ENCODE peak calls at places on chromosomes 12 and 14, in four cellular contexts. One of them, this sample, is unnamed.

GRCh38 chr12:90250766-90251165 is 542.1 kb upstream of the ATP2B1 start:
- DNase-seq in IMR-90: no peak
- DNase-seq in fibroblast of lung: peak; percentile 57
- DNase-seq in SK-N-SH: no peak
- DNase-seq in this sample: peak; percentile 38

GRCh38 chr12:109771746-109772621 is 58.4 kb downstream of the FAM222A start:
- DNase-seq in IMR-90: no peak
- DNase-seq in fibroblast of lung: no peak
- DNase-seq in SK-N-SH: peak; percentile 33
- DNase-seq in this sample: no peak

GRCh38 chr12:119574255-119574654 is 19.3 kb upstream of the TMEM233 start:
- DNase-seq in IMR-90: no peak
- DNase-seq in fibroblast of lung: no peak
- DNase-seq in SK-N-SH: no peak
- DNase-seq in this sample: no peak

GRCh38 chr12:83199069-83199468 is 512.4 kb downstream of the TMTC2 start:
- DNase-seq in IMR-90: no peak
- DNase-seq in fibroblast of lung: no peak
- DNase-seq in SK-N-SH: no peak
- DNase-seq in this sample: no peak

GRCh38 chr12:127957001-127957660 is 309.8 kb upstream of the TMEM132C start:
- DNase-seq in IMR-90: no peak
- DNase-seq in fibroblast of lung: no peak
- DNase-seq in SK-N-SH: no peak
- DNase-seq in this sample: peak; percentile 65

GRCh38 chr14:95291859-95292542 is 27.7 kb downstream of the CLMN start:
- DNase-seq in IMR-90: peak; percentile 21
- DNase-seq in fibroblast of lung: peak; percentile 59
- DNase-seq in SK-N-SH: peak; percentile 48
- DNase-seq in this sample: peak; percentile 55

GRCh38 chr14:36507847-36508417 is 12.1 kb downstream of the NKX2-1 start:
- DNase-seq in IMR-90: no peak
- DNase-seq in fibroblast of lung: no peak
- DNase-seq in SK-N-SH: no peak
- DNase-seq in this sample: no peak

GRCh38 chr12:99027491-99027890 is 382.4 kb downstream of the APAF1 start:
- DNase-seq in IMR-90: no peak
- DNase-seq in fibroblast of lung: no peak
- DNase-seq in SK-N-SH: no peak
- DNase-seq in this sample: no peak

GRCh38 chr12:123867141-123867540 is 105.0 kb downstream of the DNAH10 start:
- DNase-seq in IMR-90: no peak
- DNase-seq in fibroblast of lung: no peak
- DNase-seq in SK-N-SH: no peak
- DNase-seq in this sample: no peak

GRCh38 chr12:109968801-109969200 is 27.4 kb downstream of the GIT2 start:
- DNase-seq in IMR-90: no peak
- DNase-seq in fibroblast of lung: no peak
- DNase-seq in SK-N-SH: no peak
- DNase-seq in this sample: no peak

GRCh38 chr14:21199611-21200570 is 44.0 kb upstream of the OR5AU1 start:
- DNase-seq in IMR-90: peak; percentile 80
- DNase-seq in fibroblast of lung: peak; percentile 58
- DNase-seq in SK-N-SH: no peak
- DNase-seq in this sample: peak; percentile 22

GRCh38 chr12:108582509-108582908 is 15.4 kb downstream of the TMEM119 start:
- DNase-seq in IMR-90: no peak
- DNase-seq in fibroblast of lung: no peak
- DNase-seq in SK-N-SH: no peak
- DNase-seq in this sample: no peak

GRCh38 chr14:102929349-102930137 is 7.1 kb downstream of the AMN start:
- DNase-seq in IMR-90: no peak
- DNase-seq in fibroblast of lung: no peak
- DNase-seq in SK-N-SH: peak; percentile 69
- DNase-seq in this sample: peak; percentile 39

GRCh38 chr14:83294941-83295340 is 1761.3 kb upstream of the SEL1L start:
- DNase-seq in IMR-90: peak; percentile 51
- DNase-seq in fibroblast of lung: peak; percentile 9
- DNase-seq in SK-N-SH: no peak
- DNase-seq in this sample: peak; percentile 24

GRCh38 chr14:24403294-24404013 is 4.7 kb downstream of the NYNRIN start:
- DNase-seq in IMR-90: peak; percentile 28
- DNase-seq in fibroblast of lung: peak; percentile 61
- DNase-seq in SK-N-SH: no peak
- DNase-seq in this sample: peak; percentile 46

GRCh38 chr12:12032260-12032761 is 38.4 kb upstream of the BCL2L14 start:
- DNase-seq in IMR-90: no peak
- DNase-seq in fibroblast of lung: no peak
- DNase-seq in SK-N-SH: no peak
- DNase-seq in this sample: no peak

GRCh38 chr12:12033589-12034223 is 37.0 kb upstream of the BCL2L14 start:
- DNase-seq in IMR-90: no peak
- DNase-seq in fibroblast of lung: no peak
- DNase-seq in SK-N-SH: no peak
- DNase-seq in this sample: no peak

GRCh38 chr12:12034344-12034743 is 36.4 kb upstream of the BCL2L14 start:
- DNase-seq in IMR-90: no peak
- DNase-seq in fibroblast of lung: no peak
- DNase-seq in SK-N-SH: no peak
- DNase-seq in this sample: no peak

GRCh38 chr12:12035229-12035628 is 35.5 kb upstream of the BCL2L14 start:
- DNase-seq in IMR-90: no peak
- DNase-seq in fibroblast of lung: no peak
- DNase-seq in SK-N-SH: no peak
- DNase-seq in this sample: no peak

DNA sequence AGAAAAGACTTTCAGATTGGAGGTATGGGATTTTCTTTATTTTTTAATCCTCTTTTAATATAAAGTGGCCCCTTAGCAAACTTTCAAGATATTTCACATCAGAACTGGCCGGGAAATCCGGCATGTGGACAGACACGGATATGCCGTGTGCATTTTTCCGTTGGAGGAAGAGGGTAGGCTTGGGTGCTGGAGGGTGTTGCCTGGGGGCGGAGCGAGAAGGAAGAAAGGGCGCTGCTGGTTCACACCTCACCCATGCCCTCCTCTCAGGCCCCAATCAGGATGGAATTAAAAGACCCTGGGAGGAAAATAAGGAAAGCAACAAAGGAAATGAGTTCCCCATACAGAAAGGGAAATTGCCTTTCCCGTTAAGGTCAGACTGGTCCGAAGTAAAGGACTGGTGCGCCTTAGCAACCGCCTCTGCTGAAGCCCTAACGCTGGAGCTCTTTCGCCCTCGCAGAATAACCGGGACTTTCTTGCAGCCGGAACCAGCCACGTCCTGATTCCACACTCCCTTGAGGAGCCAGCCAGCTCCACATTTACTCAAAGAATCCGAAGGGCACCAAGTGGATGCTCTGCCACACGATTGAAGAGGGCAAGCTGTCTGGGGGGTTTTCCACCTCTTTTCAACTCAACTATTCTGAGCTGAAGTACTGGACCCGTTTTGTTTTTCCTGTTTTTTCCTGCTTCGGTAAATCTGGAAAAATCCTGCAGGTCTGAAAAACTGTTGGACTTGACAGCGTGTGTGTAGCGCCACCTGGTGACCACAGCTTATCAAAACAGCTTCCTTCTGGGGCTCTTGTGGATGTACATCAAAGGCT is 37.8 kb upstream of the BCL2L14 start:
- DNase-seq in IMR-90: peak; percentile 87
- DNase-seq in fibroblast of lung: peak; percentile 90
- DNase-seq in SK-N-SH: peak; percentile 68
- DNase-seq in this sample: peak; percentile 83
- H3K9ac ChIP-seq in IMR-90: peak overlapping the region; percentile 92
- H3K9ac ChIP-seq in fibroblast of lung: no peak overlapping the region
- H3K9ac ChIP-seq in SK-N-SH: no peak overlapping the region
- H3K9ac ChIP-seq in this sample: peak overlapping the region; percentile 71

GRCh38 chr12:58927112-58927511 is 6.8 kb upstream of the LRIG3 start:
- DNase-seq in IMR-90: no peak
- DNase-seq in fibroblast of lung: no peak
- DNase-seq in SK-N-SH: no peak
- DNase-seq in this sample: no peak
- H4K20me1 ChIP-seq in IMR-90: no peaks in the 10 kb centered on the region
- H4K20me1 ChIP-seq in fibroblast of lung: no peaks in the 10 kb centered on the region
- H4K20me1 ChIP-seq in SK-N-SH: no peaks in the 10 kb centered on the region
- H4K20me1 ChIP-seq in this sample: no peaks in the 10 kb centered on the region

DNA sequence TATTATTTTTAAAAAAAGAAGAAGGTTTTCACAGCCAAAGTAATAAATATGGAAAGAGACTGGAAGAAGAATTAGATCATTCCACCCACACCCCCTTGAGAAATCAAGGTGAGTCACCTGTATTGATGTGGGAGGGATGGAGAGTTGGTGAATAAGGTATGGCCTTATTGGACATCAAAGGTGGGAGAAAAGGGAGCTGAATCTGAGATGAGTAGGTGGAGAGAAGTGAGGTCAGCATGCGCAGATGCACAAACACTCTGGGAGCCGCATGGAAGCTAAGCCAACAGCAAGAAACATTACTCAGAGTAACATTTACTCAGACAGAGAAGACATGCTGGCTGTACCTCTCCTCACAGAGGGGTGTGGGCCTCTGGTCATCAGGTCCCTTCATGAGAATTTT is 113.1 kb upstream of the FOXG1 start:
- DNase-seq in IMR-90: peak; percentile 9
- DNase-seq in fibroblast of lung: no peak
- DNase-seq in SK-N-SH: no peak
- DNase-seq in this sample: peak; percentile 21
- H2AFZ ChIP-seq in IMR-90: no peak overlapping the region
- H2AFZ ChIP-seq in fibroblast of lung: no peak overlapping the region
- H2AFZ ChIP-seq in SK-N-SH: no peak overlapping the region
- H2AFZ ChIP-seq in this sample: no peak overlapping the region

GRCh38 chr14:100398044-100398443 is 74.9 kb downstream of the SLC25A47 start:
- DNase-seq in IMR-90: no peak
- DNase-seq in fibroblast of lung: no peak
- DNase-seq in SK-N-SH: no peak
- DNase-seq in this sample: no peak
- H3K9ac ChIP-seq in IMR-90: no peak overlapping the region
- H3K9ac ChIP-seq in fibroblast of lung: no peak overlapping the region
- H3K9ac ChIP-seq in SK-N-SH: no peak overlapping the region
- H3K9ac ChIP-seq in this sample: no peak overlapping the region

DNA sequence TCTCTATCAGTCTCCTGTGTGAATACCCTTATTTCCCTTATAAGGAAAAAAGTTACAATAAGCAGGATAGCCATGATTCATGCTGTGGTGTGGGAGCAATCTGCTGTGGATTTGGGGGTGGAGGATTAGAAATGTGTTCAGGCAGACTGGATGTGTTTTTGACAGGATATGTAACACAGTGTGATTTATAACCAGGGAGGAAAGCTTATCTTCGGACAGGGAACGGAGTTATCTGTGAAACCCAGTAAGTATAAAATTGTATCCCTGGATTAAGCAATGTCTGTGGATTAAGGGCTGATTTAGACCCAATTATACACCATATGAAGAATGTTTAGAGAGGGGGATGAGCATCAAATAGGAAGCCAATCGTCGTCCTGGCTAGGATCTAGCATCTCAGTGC is 68.8 kb downstream of the DAD1 start:
- DNase-seq in IMR-90: peak; percentile 83
- DNase-seq in fibroblast of lung: peak; percentile 75
- DNase-seq in SK-N-SH: no peak
- DNase-seq in this sample: peak; percentile 61
- H4K20me1 ChIP-seq in IMR-90: no peaks in the 10 kb centered on the region
- H4K20me1 ChIP-seq in fibroblast of lung: no peaks in the 10 kb centered on the region
- H4K20me1 ChIP-seq in SK-N-SH: no peaks in the 10 kb centered on the region
- H4K20me1 ChIP-seq in this sample: no peaks in the 10 kb centered on the region

This sample was measured in GM23248.